ENCODE peak calls at places on chromosomes 5 and 9, in ten cellular contexts. H is A673; D is aorta; O is psoas muscle; Y is HCT116; A is CD4-positive, CD25-positive, alpha-beta regulatory T cell; U is fibroblast of lung; I is tibial nerve; Z is sigmoid colon; C is upper lobe of left lung. X is an unnamed sample.

GRCh38 chr9:134694368-134694665 is 52.7 kb downstream of the COL5A1 start:
- DNase-seq in H (no peak), D (no peak), O (no peak), Y (no peak), A (no peak), U (no peak), I (no peak), Z (no peak), C (no peak), X (no peak)

GRCh38 chr5:23523998-23524397 is 16.6 kb downstream of the PRDM9 start:
- DNase-seq in H (no peak), D (no peak), O (no peak), Y (no peak), A (no peak), U (no peak), I (no peak), Z (no peak), C (no peak), X (no peak)

GRCh38 chr9:5920860-5921328 is 30.2 kb downstream of the MLANA start:
- DNase-seq in H (no peak), D (no peak), O (no peak), Y (no peak), A (no peak), U (no peak), I (no peak), Z (no peak), C (no peak), X (no peak)

GRCh38 chr5:98205691-98206461 is 567.6 kb upstream of the RGMB start:
- DNase-seq in H (no peak), D (no peak), O (no peak), Y (no peak), A (no peak), U (no peak), I (no peak), Z (no peak), C (no peak), X (no peak)

GRCh38 chr9:79578891-79579290 is 7.1 kb downstream of the TLE4 start:
- DNase-seq in H (no peak), D (no peak), O (no peak), Y (no peak), A (no peak), U (no peak), I (no peak), Z (no peak), C (no peak), X (no peak)

GRCh38 chr9:98978231-98978681 is 34.5 kb downstream of the COL15A1 start:
- DNase-seq in H (peak; percentile 28), D (no peak), O (no peak), Y (no peak), A (no peak), U (no peak), I (no peak), Z (peak; percentile 63), C (no peak), X (no peak)

GRCh38 chr9:115015018-115015635 is 84.7 kb upstream of the TNFSF8 start:
- DNase-seq in H (peak; percentile 86), D (no peak), O (no peak), Y (peak; percentile 40), A (no peak), U (peak; percentile 65), I (no peak), Z (no peak), C (no peak), X (no peak)

GRCh38 chr5:171579162-171579561 is 159.7 kb downstream of the FGF18 start:
- DNase-seq in H (no peak), D (peak; percentile 81), O (peak; percentile 87), Y (no peak), A (no peak), U (no peak), I (peak; percentile 59), Z (peak; percentile 86), C (peak; percentile 54), X (no peak)

GRCh38 chr5:87526131-87526530 is 113.4 kb upstream of the CCNH start:
- DNase-seq in H (peak; percentile 7), D (no peak), O (no peak), Y (no peak), A (no peak), U (no peak), I (no peak), Z (no peak), C (no peak), X (peak; percentile 4)

GRCh38 chr5:172723508-172723907 is 47.5 kb downstream of the DUSP1 start:
- DNase-seq in H (no peak), D (no peak), O (no peak), Y (no peak), A (no peak), U (no peak), I (no peak), Z (no peak), C (no peak), X (no peak)
- H3K9me3 ChIP-seq in H (no peaks in the 10 kb centered on the region), D (no peaks in the 10 kb centered on the region), O (no peaks in the 10 kb centered on the region), Y (no peaks in the 10 kb centered on the region), A (no peaks in the 10 kb centered on the region), U (no peaks in the 10 kb centered on the region), I (no peaks in the 10 kb centered on the region), Z (no peaks in the 10 kb centered on the region), C (no peaks in the 10 kb centered on the region), X (no peaks in the 10 kb centered on the region)

GRCh38 chr5:151127926-151128325 is 29.7 kb downstream of the ANXA6 start:
- DNase-seq in H (no peak), D (no peak), O (no peak), Y (no peak), A (no peak), U (no peak), I (no peak), Z (no peak), C (no peak), X (no peak)
- H3K36me3 ChIP-seq in H (peaks cover 66% of the 10 kb centered on the region), D (peaks cover 13% of the 10 kb centered on the region), O (peaks cover 77% of the 10 kb centered on the region), Y (no peaks in the 10 kb centered on the region), A (peaks cover 95% of the 10 kb centered on the region), U (peaks cover 54% of the 10 kb centered on the region), I (peaks cover 26% of the 10 kb centered on the region), Z (peaks cover 69% of the 10 kb centered on the region), C (peaks cover 85% of the 10 kb centered on the region), X (peaks cover 2% of the 10 kb centered on the region)

GRCh38 chr5:68946728-68947127 is 147.1 kb upstream of the SLC30A5 start:
- DNase-seq in H (no peak), D (no peak), O (no peak), Y (no peak), A (no peak), U (no peak), I (no peak), Z (no peak), C (no peak), X (no peak)

GRCh38 chr5:68942169-68942568 is 151.6 kb upstream of the SLC30A5 start:
- DNase-seq in H (no peak), D (no peak), O (no peak), Y (no peak), A (no peak), U (no peak), I (no peak), Z (no peak), C (no peak), X (no peak)
- H3K27me3 ChIP-seq in H (no peaks in the 10 kb centered on the region), D (no peaks in the 10 kb centered on the region), O (no peaks in the 10 kb centered on the region), Y (no peaks in the 10 kb centered on the region), A (no peaks in the 10 kb centered on the region), U (peaks cover 2% of the 10 kb centered on the region), I (no peaks in the 10 kb centered on the region), Z (no peaks in the 10 kb centered on the region), C (no peaks in the 10 kb centered on the region), X (no peaks in the 10 kb centered on the region)

GRCh38 chr5:141366016-141366896 is 2.3 kb downstream of the PCDHGA5 start:
- DNase-seq in H (no peak), D (no peak), O (no peak), Y (no peak), A (no peak), U (no peak), I (no peak), Z (no peak), C (peak; percentile 56), X (no peak)
- H3K9me3 ChIP-seq in H (peaks cover 47% of the 10 kb centered on the region), D (peaks cover 42% of the 10 kb centered on the region), O (peaks cover 16% of the 10 kb centered on the region), Y (peaks cover 16% of the 10 kb centered on the region), A (peaks cover 48% of the 10 kb centered on the region), U (peaks cover 5% of the 10 kb centered on the region), I (peaks cover 77% of the 10 kb centered on the region), Z (peaks cover 34% of the 10 kb centered on the region), C (peaks cover 81% of the 10 kb centered on the region), X (no peaks in the 10 kb centered on the region)

DNA sequence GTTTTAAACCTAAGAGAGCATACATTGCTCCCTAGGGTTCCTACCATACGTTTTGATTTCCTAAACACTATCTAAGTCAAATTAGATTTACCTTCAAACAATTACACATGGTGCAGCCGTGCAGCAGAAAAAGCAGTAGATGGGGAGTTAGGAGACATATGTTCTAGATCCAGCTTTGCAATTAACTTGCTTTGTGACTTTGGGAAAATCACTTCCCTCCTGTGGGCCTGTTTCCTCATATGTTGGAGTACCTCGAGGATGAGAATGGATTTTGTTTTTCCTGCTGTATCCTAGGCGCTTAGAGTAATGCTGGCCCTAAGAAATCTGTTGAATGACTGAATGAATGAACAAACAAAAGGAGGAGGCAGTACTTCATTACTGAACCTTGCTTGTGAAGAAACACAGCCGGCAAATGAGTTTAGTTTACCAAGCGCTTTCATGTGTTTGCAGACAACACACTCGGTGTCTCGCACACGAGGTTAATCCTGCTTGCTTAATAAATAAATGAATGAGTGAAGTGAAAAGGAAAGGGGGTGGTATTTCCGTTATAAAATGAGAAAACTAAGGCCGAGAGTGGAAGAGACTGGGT is 578 bp downstream of the MRPL50 start:
- DNase-seq in H (no peak), D (no peak), O (no peak), Y (no peak), A (no peak), U (no peak), I (no peak), Z (no peak), C (no peak), X (peak; percentile 5)
- H3K36me3 ChIP-seq in H (peaks cover 55% of the 10 kb centered on the region), D (peaks cover under 1% of the 10 kb centered on the region), O (peaks cover 30% of the 10 kb centered on the region), Y (peaks cover 45% of the 10 kb centered on the region), A (peaks cover 39% of the 10 kb centered on the region), U (peaks cover 1% of the 10 kb centered on the region), I (peaks cover 9% of the 10 kb centered on the region), Z (peaks cover 13% of the 10 kb centered on the region), C (peaks cover 28% of the 10 kb centered on the region), X (no peaks in the 10 kb centered on the region)

DNA sequence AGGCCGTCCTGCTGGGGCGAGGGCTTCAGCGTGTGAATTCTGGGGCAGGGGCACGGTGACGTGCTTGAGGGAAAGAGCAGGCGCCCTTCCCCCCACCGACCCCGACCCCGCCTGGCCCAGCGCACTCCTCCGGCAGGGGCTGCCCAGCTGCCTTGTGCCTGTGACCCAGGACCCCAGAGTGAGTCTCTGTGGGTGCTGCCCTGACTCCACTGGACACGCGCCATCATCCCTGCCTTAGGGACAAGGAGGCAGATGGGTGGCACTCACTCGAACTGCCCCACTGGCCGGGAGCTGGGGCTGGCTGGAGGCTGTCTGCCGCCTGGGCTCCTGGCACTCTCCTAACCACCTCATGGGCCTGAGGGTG is 136.3 kb upstream of the LPCAT1 start:
- DNase-seq in H (no peak), D (peak; percentile 38), O (peak; percentile 39), Y (no peak), A (no peak), U (no peak), I (no peak), Z (no peak), C (no peak), X (no peak)
- H3K27me3 ChIP-seq in H (peaks cover 3% of the 10 kb centered on the region), D (no peaks in the 10 kb centered on the region), O (no peaks in the 10 kb centered on the region), Y (no peaks in the 10 kb centered on the region), A (peaks cover 2% of the 10 kb centered on the region), U (peaks cover 4% of the 10 kb centered on the region), I (peaks cover 53% of the 10 kb centered on the region), Z (peaks cover 24% of the 10 kb centered on the region), C (no peaks in the 10 kb centered on the region), X (peaks cover 2% of the 10 kb centered on the region)

GRCh38 chr9:2780326-2780725 is 63.0 kb downstream of the KCNV2 start:
- DNase-seq in H (no peak), D (no peak), O (no peak), Y (no peak), A (no peak), U (no peak), I (no peak), Z (no peak), C (no peak), X (no peak)
- H3K9me3 ChIP-seq in H (peaks cover 16% of the 10 kb centered on the region), D (peaks cover 3% of the 10 kb centered on the region), O (peaks cover 14% of the 10 kb centered on the region), Y (no peaks in the 10 kb centered on the region), A (peaks cover 10% of the 10 kb centered on the region), U (no peaks in the 10 kb centered on the region), I (peaks cover 12% of the 10 kb centered on the region), Z (peaks cover 4% of the 10 kb centered on the region), C (peaks cover 8% of the 10 kb centered on the region), X (no peaks in the 10 kb centered on the region)

X was measured in prostate gland.